ENCODE peak calls at places on chromosomes 3 and 15, in ten cellular contexts. B is mucosa of descending colon, T is RWPE1, N is foreskin fibroblast, Z is heart right ventricle, H is fibroblast of lung, X is activated B cell treated with CpG ODN at 0.5 μM for 24 hours, W is fibroblast of pulmonary artery, O is upper lobe of right lung, R is D721Med. J is an unnamed sample.

GRCh38 chr15:63715818-63716217 is 117.9 kb downstream of the HERC1 start:
- DNase-seq in O (no peak), B (no peak), H (no peak), R (no peak), N (no peak), Z (no peak), X (no peak), W (peak), T (peak), J (no peak)

GRCh38 chr3:119616056-119616455 is 18.4 kb downstream of the PLA1A start:
- DNase-seq in O (no peak), W (no peak), R (no peak), T (no peak), B (no peak), X (no peak), H (no peak), Z (no peak), N (no peak), J (no peak)

GRCh38 chr15:90946538-90946937 is 8.1 kb upstream of the RCCD1 start:
- DNase-seq in W (no peak), X (no peak), B (no peak), R (no peak), T (no peak), N (no peak), Z (no peak), H (no peak), O (no peak), J (no peak)

GRCh38 chr3:184805351-184806038 is 6.5 kb upstream of the VPS8 start:
- DNase-seq in W (no peak), Z (no peak), N (no peak), O (no peak), H (peak), T (no peak), B (no peak), X (no peak), R (no peak), J (no peak)

GRCh38 chr3:127550758-127551157 is 39.8 kb downstream of the TPRA1 start:
- DNase-seq in R (no peak), X (no peak), T (no peak), B (no peak), H (no peak), O (no peak), Z (no peak), W (no peak), N (no peak), J (no peak)

GRCh38 chr15:35713733-35714132 is 167.8 kb upstream of the DPH6 start:
- DNase-seq in R (no peak), W (peak), Z (no peak), O (no peak), H (no peak), N (peak), X (no peak), T (peak), B (no peak), J (no peak)

GRCh38 chr3:174153875-174154274 is 705.3 kb upstream of the NAALADL2 start:
- DNase-seq in T (no peak), O (no peak), Z (no peak), R (no peak), W (no peak), H (peak), N (peak), B (no peak), X (no peak), J (no peak)

GRCh38 chr15:29651476-29652072 is 170.7 kb downstream of the TJP1 start:
- DNase-seq in W (no peak), X (no peak), H (no peak), O (no peak), B (no peak), N (no peak), T (no peak), R (no peak), Z (no peak), J (no peak)

GRCh38 chr15:56736308-56736707 is 3.0 kb upstream of the ZNF280D start:
- DNase-seq in B (no peak), X (no peak), H (peak), R (no peak), O (no peak), T (peak), Z (no peak), N (peak), W (peak), J (no peak)

GRCh38 chr15:82044373-82045178 is 1.2 kb downstream of the MEX3B start:
- DNase-seq in R (peak), W (peak), T (peak), O (no peak), N (peak), X (peak), H (peak), Z (peak), B (peak), J (peak)

GRCh38 chr15:46110755-46111154 is 475.9 kb downstream of the SQOR start:
- DNase-seq in R (no peak), Z (no peak), N (no peak), B (no peak), T (no peak), O (no peak), H (no peak), X (no peak), W (no peak), J (no peak)

GRCh38 chr3:94423566-94423965 is 360.7 kb downstream of the NSUN3 start:
- DNase-seq in T (no peak), X (no peak), B (no peak), H (peak), Z (no peak), R (no peak), N (peak), O (no peak), W (peak), J (no peak)

GRCh38 chr3:153163349-153164008 is 1.5 kb downstream of the RAP2B start:
- DNase-seq in B (no peak), Z (peak), T (peak), H (peak), W (peak), O (no peak), N (no peak), X (no peak), R (no peak), J (no peak)

GRCh38 chr3:34107669-34108068 is 309.2 kb downstream of the PDCD6IP start:
- DNase-seq in N (no peak), W (no peak), X (no peak), O (no peak), Z (no peak), B (no peak), H (no peak), R (no peak), T (no peak), J (no peak)

GRCh38 chr15:31102049-31102321 is 460 bp upstream of the TRPM1 start:
- DNase-seq in T (no peak), R (no peak), X (no peak), O (no peak), N (no peak), Z (no peak), B (no peak), W (no peak), H (no peak), J (no peak)

GRCh38 chr3:190737451-190737850 is 125.0 kb downstream of the GMNC start:
- DNase-seq in H (no peak), B (no peak), W (no peak), R (no peak), T (no peak), O (no peak), N (no peak), Z (no peak), X (no peak), J (no peak)

GRCh38 chr3:113825090-113825489 is 13.5 kb upstream of the GRAMD1C start:
- DNase-seq in X (no peak), T (no peak), B (no peak), N (no peak), Z (no peak), R (no peak), O (no peak), H (no peak), W (peak), J (no peak)

GRCh38 chr15:75195122-75195765 is 6.4 kb upstream of the C15orf39 start:
- DNase-seq in W (no peak), R (peak), Z (peak), X (no peak), H (no peak), O (no peak), T (no peak), B (no peak), N (no peak), J (no peak)

GRCh38 chr15:101489236-101489632 is 273 bp downstream of the PCSK6 start:
- DNase-seq in T (peak), X (no peak), B (no peak), H (no peak), O (peak), R (peak), N (peak), W (peak), Z (no peak), J (no peak)

GRCh38 chr3:9732753-9733115 is 1.2 kb downstream of the BRPF1 start:
- DNase-seq in O (no peak), Z (no peak), B (no peak), R (no peak), W (no peak), N (peak), T (peak), X (no peak), H (no peak), J (no peak)

GRCh38 chr15:86829251-86829650 is 749.6 kb downstream of the AGBL1 start:
- DNase-seq in R (no peak), B (no peak), H (no peak), Z (no peak), T (no peak), X (no peak), W (no peak), N (no peak), O (no peak), J (no peak)

GRCh38 chr3:67692621-67693020 is 38.2 kb upstream of the SUCLG2 start:
- DNase-seq in B (no peak), Z (no peak), R (no peak), T (no peak), H (no peak), N (no peak), O (no peak), W (peak), X (no peak), J (no peak)

GRCh38 chr15:64895285-64896065 is 16.2 kb upstream of the ANKDD1A start:
- DNase-seq in H (peak), O (no peak), W (peak), Z (peak), T (no peak), R (no peak), B (no peak), N (peak), X (peak), J (no peak)

GRCh38 chr15:57780461-57780860 is 73.9 kb downstream of the POLR2M start:
- DNase-seq in H (no peak), O (no peak), N (no peak), X (no peak), B (no peak), R (no peak), Z (no peak), W (no peak), T (no peak), J (no peak)

GRCh38 chr15:57993409-57993808 is 72.1 kb downstream of the ALDH1A2 start:
- DNase-seq in N (no peak), R (no peak), X (no peak), H (no peak), Z (no peak), W (no peak), O (no peak), T (no peak), B (no peak), J (no peak)

GRCh38 chr3:159928692-159929091 is 59.9 kb upstream of the IL12A start:
- DNase-seq in W (peak), Z (no peak), R (no peak), X (no peak), B (no peak), T (peak), H (peak), O (no peak), N (peak), J (no peak)

GRCh38 chr3:39577541-39577940 is 110.1 kb downstream of the MOBP start:
- DNase-seq in O (no peak), N (no peak), H (no peak), W (no peak), R (no peak), T (no peak), B (no peak), Z (no peak), X (no peak), J (no peak)

GRCh38 chr3:50251220-50251619 is 15.2 kb downstream of the GNAI2 start:
- DNase-seq in B (no peak), O (no peak), R (no peak), Z (no peak), X (no peak), N (peak), T (peak), W (peak), H (peak), J (no peak)

GRCh38 chr15:57611938-57612337 is 20.2 kb downstream of the MYZAP start:
- DNase-seq in N (peak), X (no peak), O (no peak), R (no peak), Z (peak), B (no peak), H (peak), T (peak), W (peak), J (no peak)

DNA sequence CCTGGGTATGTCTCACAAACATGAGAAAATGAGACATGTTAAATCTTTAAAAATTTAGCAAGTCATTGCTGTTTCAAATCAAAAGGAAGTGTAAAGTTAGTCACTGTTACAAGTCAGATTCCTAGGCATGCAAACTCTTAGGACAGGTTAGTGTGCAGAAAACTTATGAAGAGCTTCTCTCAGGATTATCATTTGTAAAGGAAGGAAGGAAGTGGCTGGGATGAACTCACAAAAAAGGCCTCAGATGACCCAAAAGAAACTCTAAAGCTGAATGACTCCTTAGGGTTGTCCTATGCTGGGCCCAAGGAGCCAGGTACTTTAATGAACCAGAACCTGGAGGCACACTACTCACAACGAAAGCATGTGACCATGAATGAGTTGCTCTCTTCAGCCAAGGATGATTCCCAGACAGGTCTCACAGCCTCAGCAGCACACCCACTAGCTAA is 25.0 kb downstream of the MSL2 start:
- DNase-seq in B (no peak), W (no peak), R (no peak), T (peak), Z (no peak), H (no peak), X (no peak), O (no peak), N (no peak), J (no peak)
- TF ChIP-seq CTCF in B (no peak), W (no peak), R (no peak), T (no peak), Z (no peak), H (no peak), X (no peak), O (no peak), N (no peak), J (no peak)

GRCh38 chr3:13845806-13846205 is 34.1 kb downstream of the WNT7A start:
- DNase-seq in T (no peak), H (no peak), X (no peak), N (no peak), W (no peak), Z (no peak), B (no peak), O (no peak), R (no peak), J (no peak)
- TF ChIP-seq CTCF in T (no peak), H (no peak), X (no peak), N (no peak), W (no peak), Z (no peak), B (no peak), O (no peak), R (no peak), J (no peak)

GRCh38 chr3:5133689-5134088 is 11.6 kb downstream of the ARL8B start:
- DNase-seq in N (no peak), H (no peak), O (no peak), X (no peak), W (no peak), R (no peak), T (no peak), B (no peak), Z (no peak), J (no peak)

GRCh38 chr3:5140230-5140621 is 18.1 kb downstream of the ARL8B start:
- DNase-seq in T (no peak), O (no peak), R (no peak), X (no peak), B (no peak), H (no peak), W (no peak), Z (no peak), N (no peak), J (no peak)

GRCh38 chr3:5138214-5138981 is 16.3 kb downstream of the ARL8B start:
- DNase-seq in W (peak), O (no peak), B (no peak), Z (no peak), X (no peak), N (peak), H (peak), R (no peak), T (no peak), J (no peak)

GRCh38 chr3:5136211-5136610 is 14.1 kb downstream of the ARL8B start:
- DNase-seq in O (no peak), B (no peak), Z (no peak), R (no peak), X (no peak), N (no peak), W (no peak), H (no peak), T (no peak), J (no peak)

DNA sequence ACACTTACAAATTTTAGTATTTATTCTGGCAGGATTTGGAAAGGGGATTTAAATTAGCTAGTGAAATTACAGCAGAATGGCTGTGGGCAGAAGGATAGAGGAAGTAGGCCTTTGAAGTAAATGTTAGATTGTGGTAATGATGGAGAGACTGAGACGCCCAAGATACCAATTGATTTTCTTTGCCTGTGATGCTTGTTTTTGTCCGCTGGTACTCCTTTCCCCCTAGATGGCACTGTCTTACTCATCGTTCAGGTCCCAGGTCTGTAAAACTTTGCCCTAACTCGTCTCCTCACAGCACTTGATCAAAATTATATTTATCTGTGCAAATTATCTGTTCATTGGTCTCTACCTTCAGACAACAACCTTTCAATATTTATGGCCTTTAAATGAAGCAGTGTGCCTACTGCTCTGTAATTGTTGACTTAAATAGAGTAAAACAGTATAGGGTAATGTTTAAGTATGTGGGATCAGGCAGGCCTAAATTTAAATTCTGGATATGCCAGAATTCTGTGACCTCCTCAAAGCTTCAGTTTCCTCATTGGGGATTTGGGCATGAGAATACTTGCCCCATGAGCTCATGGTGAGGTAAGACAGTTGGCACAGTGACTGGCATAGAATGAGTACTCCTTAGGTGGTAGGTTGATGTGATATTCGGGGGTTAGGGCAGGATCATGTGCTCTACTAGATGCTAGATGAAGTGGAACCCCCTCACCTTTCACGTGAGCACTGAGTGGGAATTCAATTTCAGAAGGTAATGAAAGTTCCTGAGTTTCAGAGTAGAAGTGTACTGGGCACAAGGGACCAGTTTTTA is 14.7 kb downstream of the ARL8B start:
- DNase-seq in W (peak), N (peak), B (no peak), Z (no peak), O (no peak), X (no peak), H (peak), R (no peak), T (peak), J (no peak)
- TF ChIP-seq CTCF in W (peak), N (peak), B (no peak), Z (peak), O (peak), X (peak), H (peak), R (peak), T (peak), J (no peak)

GRCh38 chr3:186608624-186609215 is 4.1 kb upstream of the AHSG start:
- DNase-seq in R (no peak), Z (no peak), N (no peak), T (no peak), W (no peak), H (no peak), O (no peak), X (no peak), B (no peak), J (no peak)

GRCh38 chr3:186612065-186612464 is 795 bp upstream of the AHSG start:
- DNase-seq in R (no peak), B (no peak), X (no peak), W (no peak), O (no peak), H (no peak), N (no peak), Z (no peak), T (no peak), J (no peak)

GRCh38 chr3:186605561-186606545 is 7.0 kb upstream of the AHSG start:
- DNase-seq in B (no peak), O (no peak), R (no peak), T (no peak), W (no peak), H (no peak), X (no peak), N (no peak), Z (no peak), J (no peak)

GRCh38 chr3:186612721-186613636 is at the start of gene AHSG:
- DNase-seq in B (no peak), Z (no peak), N (no peak), W (no peak), R (no peak), H (no peak), T (no peak), X (no peak), O (no peak), J (no peak)

GRCh38 chr3:186609247-186609868 is 3.5 kb upstream of the AHSG start:
- DNase-seq in W (peak), H (no peak), T (peak), B (no peak), N (peak), O (no peak), X (no peak), Z (no peak), R (no peak), J (no peak)
- TF ChIP-seq CTCF in W (peak), H (peak), T (no peak), B (no peak), N (no peak), O (no peak), X (no peak), Z (no peak), R (peak), J (no peak)

DNA sequence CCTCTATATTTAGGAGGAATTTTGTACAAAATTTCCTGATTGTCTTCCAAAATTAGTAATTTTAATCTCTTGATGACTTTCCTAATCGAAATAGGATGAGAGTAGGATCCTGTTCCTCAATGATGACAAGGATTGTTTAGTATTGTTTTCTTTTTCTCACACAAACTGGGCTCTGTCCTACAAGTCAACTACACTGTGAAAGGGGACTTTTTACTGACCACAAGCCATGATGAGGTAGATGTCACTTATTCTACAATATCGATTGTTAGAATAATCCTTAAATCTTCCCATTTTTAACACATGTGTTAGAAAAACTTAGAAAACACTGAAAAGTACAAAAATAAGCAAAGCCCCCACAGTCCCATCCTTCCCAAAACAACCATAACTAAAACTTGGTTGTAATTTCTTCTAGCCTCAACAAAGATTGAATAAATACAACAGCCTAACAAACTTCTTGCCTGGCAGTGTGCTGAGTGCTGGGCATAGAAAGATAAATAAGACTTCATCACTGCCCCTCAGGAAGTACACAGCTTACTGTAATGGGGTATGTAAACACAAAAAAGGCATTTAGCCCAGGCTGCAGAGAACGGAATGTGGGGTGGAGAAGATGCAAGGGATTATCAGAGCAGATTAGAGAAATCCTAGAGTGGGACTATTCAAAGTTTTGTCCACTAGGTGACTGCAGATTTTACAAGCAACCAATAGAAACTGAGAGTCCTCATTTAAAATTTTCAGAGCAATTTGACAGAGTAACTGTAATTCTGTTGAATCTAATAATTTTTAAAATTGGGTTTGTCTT is 35.6 kb upstream of the TSC22D2 start:
- DNase-seq in X (no peak), R (no peak), N (peak), B (no peak), W (peak), O (no peak), H (no peak), Z (no peak), T (no peak), J (no peak)
- TF ChIP-seq CTCF in X (no peak), R (no peak), N (peak), B (no peak), W (peak), O (peak), H (peak), Z (no peak), T (peak), J (no peak)

J was measured in mesothelial cell of epicardium.